ENCODE peak calls at places on chromosomes 2 and 18, in four cellular contexts. V is H1, E is IMR-90, G is mesendoderm. C is an unnamed sample.

GRCh38 chr2:109644571-109645275 is 30.6 kb downstream of the SOWAHC start:
- DNase-seq in V (peak), E (no peak), G (peak), C (peak)

GRCh38 chr2:154588838-154589237 is 109.7 kb upstream of the KCNJ3 start:
- DNase-seq in V (no peak), E (no peak), G (no peak), C (no peak)

GRCh38 chr2:78115291-78115690 is 593.1 kb upstream of the LRRTM4 start:
- DNase-seq in V (no peak), E (no peak), G (no peak), C (no peak)

GRCh38 chr18:79203017-79203605 is 133.9 kb downstream of the ATP9B start:
- DNase-seq in V (no peak), E (peak), G (no peak), C (no peak)

GRCh38 chr2:207655000-207655399 is 29.8 kb upstream of the METTL21A start:
- DNase-seq in V (no peak), E (no peak), G (no peak), C (no peak)

GRCh38 chr2:23497063-23497462 is 112.1 kb downstream of the KLHL29 start:
- DNase-seq in V (no peak), E (peak), G (no peak), C (no peak)

GRCh38 chr2:130328710-130329109 is 14.0 kb upstream of the IMP4 start:
- DNase-seq in V (no peak), E (peak), G (peak), C (no peak)

GRCh38 chr18:3014501-3015202 is 1.7 kb upstream of the LPIN2 start:
- DNase-seq in V (no peak), E (no peak), G (no peak), C (no peak)

GRCh38 chr2:54599914-54600313 is 123.5 kb upstream of the EML6 start:
- DNase-seq in V (no peak), E (no peak), G (no peak), C (no peak)

GRCh38 chr18:59264136-59264571 is 9.1 kb downstream of the RAX start:
- DNase-seq in V (peak), E (no peak), G (peak), C (peak)

GRCh38 chr2:225002039-225002655 is 40.1 kb downstream of the DOCK10 start:
- DNase-seq in V (peak), E (peak), G (peak), C (peak)

GRCh38 chr2:234879671-234880455 is 72.0 kb upstream of the SH3BP4 start:
- DNase-seq in V (no peak), E (peak), G (no peak), C (peak)

GRCh38 chr18:8937112-8937641 is 165.3 kb upstream of the NDUFV2 start:
- DNase-seq in V (no peak), E (peak), G (peak), C (no peak)

GRCh38 chr2:12867888-12868287 is 151.2 kb downstream of the TRIB2 start:
- DNase-seq in V (no peak), E (peak), G (no peak), C (no peak)

GRCh38 chr2:137115081-137115713 is 349.9 kb downstream of the THSD7B start:
- DNase-seq in V (no peak), E (no peak), G (peak), C (no peak)

GRCh38 chr2:196277002-196277401 is 105.6 kb upstream of the STK17B start:
- DNase-seq in V (no peak), E (peak), G (peak), C (no peak)

GRCh38 chr2:197215988-197216979 is 94.3 kb downstream of the ANKRD44 start:
- DNase-seq in V (no peak), E (peak), G (no peak), C (no peak)

GRCh38 chr2:226795281-226796011 is 4.2 kb downstream of the IRS1 start:
- DNase-seq in V (peak), E (peak), G (no peak), C (no peak)

GRCh38 chr2:103484906-103485305 is 723.1 kb downstream of the TMEM182 start:
- DNase-seq in V (no peak), E (no peak), G (no peak), C (no peak)

GRCh38 chr2:218577482-218578220 is 9.0 kb downstream of the CNOT9 start:
- DNase-seq in V (no peak), E (no peak), G (no peak), C (no peak)

GRCh38 chr2:86808315-86809161 is 17.8 kb upstream of the CD8A start:
- DNase-seq in V (peak), E (peak), G (peak), C (peak)

GRCh38 chr2:162382283-162382682 is 38.4 kb downstream of the GCA start:
- DNase-seq in V (no peak), E (no peak), G (no peak), C (no peak)

GRCh38 chr2:109316091-109316490 is 187.1 kb downstream of the SH3RF3 start:
- DNase-seq in V (no peak), E (no peak), G (no peak), C (no peak)

GRCh38 chr2:134280726-134281125 is 26.9 kb downstream of the MGAT5 start:
- DNase-seq in V (no peak), E (no peak), G (no peak), C (no peak)

GRCh38 chr2:236857781-236858180 is 227.9 kb upstream of the COPS8 start:
- DNase-seq in V (no peak), E (no peak), G (no peak), C (no peak)

GRCh38 chr2:53033416-53033815 is 734.2 kb upstream of the CHAC2 start:
- DNase-seq in V (no peak), E (peak), G (peak), C (no peak)

GRCh38 chr2:39059366-39059952 is 61.4 kb downstream of the SOS1 start:
- DNase-seq in V (no peak), E (peak), G (peak), C (no peak)

GRCh38 chr18:10453885-10454772 is at the start of gene APCDD1:
- DNase-seq in V (peak), E (no peak), G (peak), C (peak)

GRCh38 chr18:10499230-10499629 is 26.6 kb upstream of the NAPG start:
- DNase-seq in V (no peak), E (no peak), G (no peak), C (no peak)

GRCh38 chr2:28032816-28033215 is 142.3 kb downstream of the BABAM2 start:
- DNase-seq in V (no peak), E (no peak), G (no peak), C (no peak)

GRCh38 chr2:240351088-240351741 is 84.2 kb upstream of the GPC1 start:
- DNase-seq in V (no peak), E (no peak), G (no peak), C (no peak)

GRCh38 chr2:152406119-152406835 is 71.3 kb downstream of the FMNL2 start:
- DNase-seq in V (no peak), E (no peak), G (no peak), C (no peak)

GRCh38 chr18:12324991-12325725 is 17.1 kb downstream of the TUBB6 start:
- DNase-seq in V (no peak), E (no peak), G (no peak), C (no peak)

GRCh38 chr2:172869861-172870260 is 134.2 kb downstream of the RAPGEF4 start:
- DNase-seq in V (no peak), E (no peak), G (no peak), C (no peak)

GRCh38 chr2:233639860-233640259 is 3.6 kb downstream of the UGT1A10 start:
- DNase-seq in V (no peak), E (no peak), G (no peak), C (no peak)

GRCh38 chr2:56376699-56377665 is 193.2 kb downstream of the CCDC85A start:
- DNase-seq in V (no peak), E (no peak), G (no peak), C (no peak)

DNA sequence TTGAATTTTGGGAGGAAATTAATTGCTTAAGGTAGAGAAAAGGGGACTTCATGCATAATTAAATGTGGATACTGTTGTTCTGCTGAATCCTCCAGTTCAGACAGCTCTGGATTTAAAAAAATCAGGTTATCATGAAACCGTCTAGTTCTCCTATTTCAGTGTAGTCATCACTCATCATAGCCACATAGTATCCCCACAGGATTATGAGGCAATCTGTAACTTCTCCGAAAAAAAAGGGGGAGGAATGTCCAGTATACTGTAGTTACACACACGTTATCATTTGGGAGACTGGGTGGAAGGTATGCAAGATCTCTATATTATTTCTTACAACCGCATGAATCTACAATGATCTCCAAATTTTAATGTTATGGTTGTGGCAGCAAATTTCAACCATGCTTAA is 114.0 kb downstream of the HIBCH start:
- DNase-seq in V (no peak), E (peak), G (no peak), C (no peak)
- H2AK5ac ChIP-seq in V (no peak), E (no peak), G (no peak), C (no peak)

GRCh38 chr18:65821890-65822289 is 71.1 kb downstream of the CDH7 start:
- DNase-seq in V (no peak), E (no peak), G (no peak), C (no peak)

GRCh38 chr18:65811307-65811706 is 60.5 kb downstream of the CDH7 start:
- DNase-seq in V (no peak), E (no peak), G (no peak), C (no peak)

GRCh38 chr18:65817178-65817577 is 66.4 kb downstream of the CDH7 start:
- DNase-seq in V (no peak), E (no peak), G (peak), C (no peak)
- H3K18ac ChIP-seq in V (no peak), E (no peak), G (no peak), C (no peak)

GRCh38 chr2:1609706-1610485 is 134.4 kb downstream of the PXDN start:
- DNase-seq in V (no peak), E (no peak), G (no peak), C (no peak)
- H4K5ac ChIP-seq in V (no peak), E (no peak), G (no peak), C (no peak)

GRCh38 chr18:61954347-61954746 is 61.5 kb upstream of the RNF152 start:
- DNase-seq in V (no peak), E (no peak), G (no peak), C (no peak)
- H2AK5ac ChIP-seq in V (no peak), E (peak), G (no peak), C (no peak)

DNA sequence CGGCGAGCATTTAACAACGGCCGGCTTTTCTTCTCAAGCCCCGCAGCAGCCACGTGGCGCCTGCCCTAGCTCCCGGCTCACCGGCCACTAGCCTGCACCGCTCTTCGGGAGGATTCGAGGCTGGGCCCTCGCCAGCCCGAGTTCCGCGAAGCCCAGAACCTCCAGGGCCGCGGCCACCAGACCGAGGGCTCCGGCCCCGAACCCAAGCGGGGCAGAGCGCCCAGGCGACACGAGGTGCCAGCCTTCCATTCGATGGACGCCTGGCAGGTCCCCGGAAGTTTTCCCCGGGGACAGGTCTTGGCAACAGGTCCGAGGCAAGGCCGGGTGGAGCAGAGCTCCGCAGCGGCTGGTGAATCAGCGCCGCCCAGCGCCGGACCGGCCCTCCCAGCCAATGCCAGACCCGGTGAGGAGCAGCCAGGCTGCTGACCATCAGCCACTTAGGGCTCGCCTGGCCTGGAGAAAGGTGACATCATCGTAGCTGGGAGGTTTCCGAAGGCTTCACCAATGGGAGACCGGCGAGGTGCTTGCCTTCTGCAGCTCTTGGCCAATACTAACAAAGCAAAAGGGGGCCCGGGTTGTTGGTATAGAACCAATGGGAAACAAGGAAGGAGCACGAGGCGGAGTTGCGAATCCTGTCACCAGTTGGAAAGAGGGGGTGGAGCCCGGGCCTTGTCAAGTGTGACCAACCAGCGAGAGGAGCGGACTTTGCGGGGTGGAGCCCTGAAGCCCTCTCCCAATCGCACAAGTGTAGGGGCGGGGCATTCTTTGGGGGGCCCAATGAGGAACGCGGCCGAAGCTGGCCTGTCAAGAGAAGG is 467 bp upstream of the MXD1 start:
- DNase-seq in V (peak), E (peak), G (peak), C (peak)
- H3K18ac ChIP-seq in V (no peak), E (no peak), G (peak), C (peak)